ENCODE peak calls at places on chromosomes 12 and 14, in eight cellular contexts. O is tibial artery, A is dorsolateral prefrontal cortex, V is breast epithelium, K is PC-3, Z is fibroblast of lung, Q is Panc1, B is psoas muscle. Y is an unnamed sample.

GRCh38 chr12:68260153-68260552 is 6.7 kb upstream of the IL22 start:
- DNase-seq in V (no peak), O (no peak), A (no peak), K (no peak), B (no peak), Q (no peak), Z (no peak), Y (no peak)

GRCh38 chr12:120849765-120850164 is 54.4 kb downstream of the SPPL3 start:
- DNase-seq in Z (peak), B (no peak), V (no peak), K (peak), O (no peak), A (no peak), Q (peak), Y (peak)

GRCh38 chr14:92651793-92652382 is 96.5 kb downstream of the LGMN start:
- DNase-seq in A (no peak), B (peak), Z (no peak), V (no peak), O (peak), K (no peak), Q (no peak), Y (no peak)

GRCh38 chr14:65846469-65846868 is 433.9 kb downstream of the FUT8 start:
- DNase-seq in Q (no peak), B (no peak), V (no peak), A (no peak), K (no peak), Z (no peak), O (no peak), Y (no peak)

GRCh38 chr12:82314406-82314892 is 43.7 kb downstream of the CCDC59 start:
- DNase-seq in V (peak), Q (no peak), B (peak), O (no peak), Z (no peak), K (peak), A (no peak), Y (no peak)

GRCh38 chr12:55757701-55758100 is 14.8 kb downstream of the GDF11 start:
- DNase-seq in K (no peak), B (no peak), O (no peak), V (no peak), Z (no peak), A (no peak), Q (no peak), Y (no peak)

GRCh38 chr12:3187846-3188755 is 110.9 kb downstream of the TSPAN9 start:
- DNase-seq in K (no peak), A (no peak), Q (no peak), B (peak), O (no peak), Z (no peak), V (no peak), Y (no peak)

GRCh38 chr12:10941916-10942607 is 3.0 kb upstream of the TAS2R14 start:
- DNase-seq in B (no peak), O (no peak), K (peak), A (no peak), Z (peak), V (no peak), Q (no peak), Y (no peak)

GRCh38 chr14:104342435-104343293 is 204.3 kb downstream of the KIF26A start:
- DNase-seq in Q (no peak), K (no peak), A (no peak), O (peak), V (peak), Z (no peak), B (no peak), Y (no peak)

GRCh38 chr14:24483604-24484252 is 24.3 kb downstream of the CMA1 start:
- DNase-seq in B (no peak), Z (peak), A (no peak), K (peak), Q (no peak), V (no peak), O (no peak), Y (peak)

GRCh38 chr14:68492889-68493288 is 300.0 kb downstream of the ZFP36L1 start:
- DNase-seq in K (no peak), B (no peak), A (no peak), Z (no peak), Q (no peak), V (no peak), O (no peak), Y (no peak)

GRCh38 chr12:13033266-13033875 is 10.8 kb upstream of the FAM234B start:
- DNase-seq in O (no peak), K (no peak), B (no peak), A (no peak), Q (no peak), Z (no peak), V (no peak), Y (no peak)

GRCh38 chr12:45674181-45674580 is 55.3 kb upstream of the ARID2 start:
- DNase-seq in O (no peak), V (no peak), K (no peak), Q (no peak), A (no peak), Z (peak), B (no peak), Y (no peak)

GRCh38 chr14:33052899-33053400 is 114.3 kb downstream of the NPAS3 start:
- DNase-seq in B (no peak), Z (no peak), K (no peak), O (no peak), A (no peak), Q (no peak), V (no peak), Y (no peak)

GRCh38 chr12:18752947-18753346 is 15.0 kb downstream of the CAPZA3 start:
- DNase-seq in O (no peak), K (no peak), Q (no peak), V (no peak), Z (no peak), A (no peak), B (no peak), Y (no peak)

GRCh38 chr12:42552822-42553221 is 36.7 kb downstream of the PRICKLE1 start:
- DNase-seq in B (no peak), Z (no peak), K (no peak), O (no peak), Q (no peak), A (no peak), V (no peak), Y (no peak)

GRCh38 chr14:77612011-77612620 is 4.3 kb downstream of the SPTLC2 start:
- DNase-seq in B (no peak), K (peak), O (no peak), A (no peak), V (no peak), Q (no peak), Z (peak), Y (no peak)

GRCh38 chr12:94507455-94507854 is 47.8 kb upstream of the CEP83 start:
- DNase-seq in O (no peak), B (no peak), V (no peak), Z (no peak), Q (no peak), K (no peak), A (no peak), Y (no peak)

GRCh38 chr12:124278389-124279101 is 16.3 kb upstream of the RFLNA start:
- DNase-seq in O (no peak), K (no peak), A (no peak), B (no peak), Z (no peak), Q (no peak), V (no peak), Y (no peak)

GRCh38 chr14:65332141-65332871 is 80.2 kb upstream of the FUT8 start:
- DNase-seq in A (no peak), K (peak), Z (peak), V (no peak), B (no peak), Q (no peak), O (no peak), Y (no peak)

GRCh38 chr12:58148405-58148804 is 207.0 kb downstream of the ATP23 start:
- DNase-seq in O (no peak), Q (no peak), V (no peak), K (peak), Z (peak), A (no peak), B (no peak), Y (peak)

GRCh38 chr12:82910246-82910893 is 223.7 kb downstream of the TMTC2 start:
- DNase-seq in K (no peak), B (no peak), O (no peak), A (no peak), Z (no peak), V (no peak), Q (no peak), Y (no peak)

GRCh38 chr14:50741571-50741970 is 73.5 kb upstream of the SAV1 start:
- DNase-seq in B (no peak), K (peak), A (no peak), O (no peak), Z (peak), V (no peak), Q (no peak), Y (peak)

DNA sequence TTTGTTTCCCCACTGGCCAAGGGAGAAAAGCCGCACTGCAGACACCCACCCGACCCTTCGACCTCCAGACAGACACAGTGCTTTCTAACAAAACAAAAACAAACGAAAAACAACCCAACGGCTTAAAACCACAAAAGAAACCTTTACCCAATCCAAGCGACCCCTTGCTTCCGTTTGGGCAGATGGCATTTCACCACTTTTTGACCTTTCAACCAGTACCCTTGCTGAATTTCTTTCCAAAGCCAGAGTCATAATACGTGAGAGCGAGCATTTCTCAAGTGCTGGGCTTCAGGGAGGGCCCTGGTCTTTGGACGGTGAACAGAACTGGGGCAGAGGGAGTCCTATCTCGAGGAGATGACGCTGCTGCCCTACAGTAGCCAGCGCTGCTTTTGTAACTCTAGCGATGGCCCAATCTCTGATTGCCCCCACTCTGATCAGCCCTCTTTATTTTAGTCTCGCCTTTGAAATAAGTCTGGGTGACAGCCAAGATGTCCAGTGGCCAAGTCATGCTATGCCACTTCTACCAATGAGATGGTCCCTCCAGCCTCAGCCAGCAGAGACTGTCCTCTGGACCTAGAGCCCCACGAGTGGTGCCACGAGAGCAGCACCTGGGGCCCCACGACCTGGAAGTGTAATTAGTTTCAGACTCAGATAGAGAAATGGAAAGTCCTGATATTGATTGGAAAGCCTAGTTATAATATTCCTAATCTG is 21.9 kb upstream of the ADIPOR2 start:
- DNase-seq in V (no peak), Q (no peak), O (no peak), B (peak), K (no peak), Z (no peak), A (no peak), Y (no peak)
- H3K27ac ChIP-seq in V (no peak), Q (no peak), O (peak), B (peak), K (no peak), Z (no peak), A (peak), Y (no peak)

GRCh38 chr12:88574278-88574677 is 6.0 kb downstream of the KITLG start:
- DNase-seq in A (no peak), B (no peak), Q (no peak), Z (no peak), V (no peak), O (no peak), K (no peak), Y (peak)
- H3K4me3 ChIP-seq in A (no peak), B (peak), Q (no peak), Z (no peak), V (peak), O (no peak), K (no peak), Y (no peak)

DNA sequence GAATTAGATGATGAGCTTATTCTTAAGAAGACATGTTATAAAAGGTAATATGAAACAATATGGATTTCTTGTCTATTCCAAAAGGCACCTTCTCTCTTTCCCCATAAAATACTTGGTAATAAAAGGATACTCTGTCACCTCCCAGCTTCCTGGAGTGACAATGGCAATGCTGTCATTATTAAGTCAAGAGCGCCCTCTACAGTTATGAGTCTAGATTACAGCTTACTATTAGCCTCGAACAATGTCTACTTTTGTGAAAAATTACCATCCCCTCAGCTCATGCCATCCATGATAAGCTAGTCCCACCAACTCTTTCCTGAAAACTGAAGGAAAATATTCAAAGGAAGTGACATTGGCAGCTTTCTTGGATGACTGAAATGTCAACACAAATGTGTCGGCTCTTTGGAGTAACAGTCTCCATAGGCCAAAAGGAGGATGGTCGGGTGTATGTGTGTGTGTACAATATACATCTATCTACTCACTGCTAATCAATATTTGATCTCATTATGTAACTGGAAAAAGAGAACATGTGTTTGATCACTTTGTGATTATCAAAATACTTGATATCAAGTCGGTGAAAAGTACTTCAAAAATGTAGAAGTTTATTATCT is 48.7 kb upstream of the CDKN3 start:
- DNase-seq in B (no peak), O (no peak), Z (no peak), Q (peak), A (no peak), V (no peak), K (peak), Y (no peak)
- TF ChIP-seq CTCF in B (peak), O (peak), Z (peak), Q (peak), A (peak), V (peak), K (peak), Y (peak)

GRCh38 chr12:91273542-91273941 is 90.9 kb upstream of the DCN start:
- DNase-seq in K (no peak), B (no peak), V (no peak), O (no peak), Q (no peak), A (no peak), Z (no peak), Y (no peak)
- H3K27ac ChIP-seq in K (no peak), B (no peak), V (peak), O (peak), Q (no peak), A (no peak), Z (no peak), Y (no peak)

GRCh38 chr14:90658541-90658967 is 157.7 kb downstream of the TTC7B start:
- DNase-seq in K (peak), A (no peak), O (no peak), Q (no peak), B (no peak), V (no peak), Z (peak), Y (peak)
- H3K4me3 ChIP-seq in K (no peak), A (no peak), O (no peak), Q (no peak), B (no peak), V (no peak), Z (no peak), Y (no peak)

GRCh38 chr12:47378222-47378582 is 298.4 kb upstream of the AMIGO2 start:
- DNase-seq in B (no peak), V (no peak), Z (no peak), A (no peak), Q (no peak), O (no peak), K (no peak), Y (no peak)

GRCh38 chr12:47385587-47385986 is 305.8 kb upstream of the AMIGO2 start:
- DNase-seq in V (no peak), Z (no peak), A (no peak), B (no peak), O (no peak), Q (no peak), K (no peak), Y (no peak)

GRCh38 chr12:47383942-47384341 is 304.2 kb upstream of the AMIGO2 start:
- DNase-seq in K (peak), Z (peak), B (no peak), O (no peak), V (no peak), Q (no peak), A (no peak), Y (peak)

GRCh38 chr12:47378907-47379306 is 299.1 kb upstream of the AMIGO2 start:
- DNase-seq in A (no peak), Z (peak), Q (no peak), B (no peak), K (peak), V (no peak), O (no peak), Y (no peak)

DNA sequence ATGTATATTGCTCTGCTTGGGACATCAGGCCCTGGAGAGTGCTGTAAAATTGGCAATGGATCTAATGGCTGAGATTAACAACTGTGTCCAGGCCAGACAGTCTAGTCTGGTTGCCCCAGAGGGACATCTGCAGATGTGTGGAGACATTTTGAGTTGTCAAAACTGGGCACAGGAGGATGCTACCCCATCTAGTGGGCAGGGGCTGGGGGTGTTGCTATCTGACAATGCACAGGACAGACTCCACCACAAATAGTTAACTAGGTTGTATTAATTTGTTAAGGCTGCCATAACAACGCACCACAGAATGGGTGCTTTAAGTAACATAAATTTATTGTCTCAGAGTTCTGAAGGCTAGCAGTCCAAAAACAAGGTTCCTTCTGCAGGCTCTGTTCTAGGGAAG is 302.5 kb upstream of the AMIGO2 start:
- DNase-seq in B (no peak), Z (no peak), A (no peak), Q (no peak), K (no peak), V (no peak), O (no peak), Y (no peak)
- TF ChIP-seq CTCF in B (no peak), Z (no peak), A (no peak), Q (no peak), K (peak), V (no peak), O (no peak), Y (no peak)

GRCh38 chr12:14960548-14961465 is 594 bp downstream of the ARHGDIB start:
- DNase-seq in V (no peak), K (peak), B (peak), A (no peak), Q (no peak), Z (peak), O (no peak), Y (no peak)
- H3K27ac ChIP-seq in V (peak), K (peak), B (peak), A (peak), Q (no peak), Z (no peak), O (peak), Y (peak)

GRCh38 chr14:69493038-69493437 is 8.5 kb downstream of the PLEKHD1 start:
- DNase-seq in Q (no peak), O (no peak), A (no peak), Z (no peak), K (no peak), B (no peak), V (no peak), Y (no peak)

GRCh38 chr14:69499436-69499835 is 14.9 kb downstream of the PLEKHD1 start:
- DNase-seq in A (no peak), B (no peak), Q (no peak), Z (no peak), O (no peak), K (no peak), V (no peak), Y (no peak)

GRCh38 chr14:69493791-69494190 is 9.3 kb downstream of the PLEKHD1 start:
- DNase-seq in A (no peak), Q (no peak), B (no peak), K (no peak), O (no peak), V (no peak), Z (no peak), Y (no peak)

GRCh38 chr14:69491226-69491625 is 6.7 kb downstream of the PLEKHD1 start:
- DNase-seq in B (no peak), Q (no peak), V (no peak), K (no peak), A (no peak), Z (no peak), O (peak), Y (no peak)

GRCh38 chr14:69495341-69495921 is 10.9 kb downstream of the PLEKHD1 start:
- DNase-seq in Q (no peak), K (no peak), B (no peak), O (no peak), A (no peak), Z (no peak), V (no peak), Y (no peak)
- H3K4me3 ChIP-seq in Q (no peak), K (no peak), B (no peak), O (no peak), A (no peak), Z (no peak), V (no peak), Y (no peak)

Y was measured in brain microvascular endothelial cell.